ENCODE peak calls at places on chromosomes 16 and 17, in ten cellular contexts. X is NCI-H774, H is amniotic stem cell, N is GM23248, Y is SK-N-MC, E is stromal cell of bone marrow, S is ovary, D is uterus, U is cardiac septum, V is A549. T is an unnamed sample.

GRCh38 chr16:69327585-69328310 is 2.6 kb downstream of the PDF start:
- DNase-seq in V (no peak), U (no peak), X (no peak), H (no peak), Y (no peak), D (no peak), E (no peak), S (no peak), N (no peak), T (no peak)

GRCh38 chr17:40320771-40321501 is 12.0 kb downstream of the RARA start:
- DNase-seq in V (no peak), Y (no peak), S (peak), N (peak), D (peak), U (peak), H (no peak), E (no peak), X (no peak), T (no peak)

GRCh38 chr16:22813946-22814325 is at the start of gene HS3ST2:
- DNase-seq in U (no peak), N (peak), S (no peak), H (no peak), X (no peak), Y (no peak), E (no peak), D (peak), V (no peak), T (peak)

GRCh38 chr17:44122825-44123355 is 551 bp downstream of the HDAC5 start:
- DNase-seq in X (no peak), E (no peak), N (no peak), V (no peak), D (no peak), H (no peak), Y (no peak), U (no peak), S (no peak), T (no peak)

GRCh38 chr17:41308251-41308917 is 725 bp downstream of the KRTAP16-1 start:
- DNase-seq in D (no peak), V (no peak), Y (no peak), N (peak), S (no peak), X (peak), E (no peak), U (peak), H (no peak), T (no peak)

GRCh38 chr17:48960834-48961515 is 7.4 kb downstream of the GIP start:
- DNase-seq in V (no peak), S (no peak), N (peak), H (no peak), X (no peak), Y (no peak), D (no peak), E (no peak), U (no peak), T (peak)

GRCh38 chr16:79839851-79840321 is 239.3 kb upstream of the MAF start:
- DNase-seq in H (no peak), V (no peak), N (no peak), S (peak), Y (no peak), X (no peak), U (no peak), D (no peak), E (no peak), T (no peak)

GRCh38 chr17:30905742-30906100 is 317 bp downstream of the TEFM start:
- DNase-seq in X (no peak), V (peak), D (no peak), H (no peak), E (no peak), S (no peak), U (no peak), Y (no peak), N (peak), T (no peak)

GRCh38 chr16:11224096-11224893 is 31.7 kb downstream of the SOCS1 start:
- DNase-seq in Y (no peak), U (peak), H (no peak), E (no peak), S (no peak), V (no peak), X (no peak), D (peak), N (no peak), T (no peak)

GRCh38 chr17:75487351-75488070 is 27.8 kb downstream of the CASKIN2 start:
- DNase-seq in E (no peak), S (no peak), H (no peak), U (no peak), N (no peak), V (no peak), D (no peak), X (no peak), Y (no peak), T (no peak)

GRCh38 chr17:12546983-12547382 is 118.7 kb upstream of the MYOCD start:
- DNase-seq in X (no peak), S (no peak), Y (no peak), U (no peak), H (no peak), N (no peak), V (no peak), E (no peak), D (no peak), T (no peak)

GRCh38 chr17:28240688-28241340 is 78.2 kb upstream of the TMEM97 start:
- DNase-seq in Y (no peak), V (no peak), H (no peak), D (no peak), U (no peak), E (no peak), N (no peak), S (no peak), X (no peak), T (no peak)

GRCh38 chr17:8387914-8388651 is 5.1 kb upstream of the RPL26 start:
- DNase-seq in D (no peak), N (no peak), E (no peak), U (no peak), V (no peak), S (no peak), Y (no peak), X (no peak), H (no peak), T (no peak)

GRCh38 chr16:10979717-10980601 is 35.6 kb downstream of the CLEC16A start:
- DNase-seq in N (peak), S (peak), V (no peak), D (peak), U (no peak), E (no peak), Y (peak), H (no peak), X (no peak), T (no peak)

GRCh38 chr17:37067555-37068111 is 118.9 kb downstream of the AATF start:
- DNase-seq in N (peak), S (no peak), E (peak), Y (no peak), X (peak), D (no peak), U (no peak), V (peak), H (peak), T (peak)

GRCh38 chr16:75254359-75254837 is 3.0 kb upstream of the BCAR1 start:
- DNase-seq in H (no peak), U (no peak), X (no peak), D (peak), S (no peak), Y (no peak), E (no peak), N (peak), V (peak), T (no peak)

GRCh38 chr16:89197633-89198416 is 2.5 kb downstream of the SLC22A31 start:
- DNase-seq in S (no peak), U (no peak), N (no peak), V (no peak), H (no peak), X (no peak), D (no peak), E (no peak), Y (no peak), T (no peak)

GRCh38 chr17:58691701-58692238 is at the start of gene TEX14:
- DNase-seq in X (no peak), S (peak), D (peak), U (no peak), H (no peak), V (no peak), Y (no peak), N (no peak), E (no peak), T (no peak)

GRCh38 chr16:29742683-29743275 is 3.0 kb downstream of the C16orf54 start:
- DNase-seq in H (no peak), Y (no peak), X (no peak), S (no peak), N (no peak), E (no peak), D (no peak), U (no peak), V (no peak), T (no peak)

GRCh38 chr17:7018331-7018964 is 4.4 kb upstream of the BCL6B start:
- DNase-seq in D (peak), X (no peak), S (peak), E (no peak), H (no peak), Y (no peak), N (peak), V (no peak), U (no peak), T (no peak)

GRCh38 chr17:72476575-72476986 is 355.8 kb downstream of the SOX9 start:
- DNase-seq in U (no peak), X (no peak), S (no peak), H (no peak), Y (no peak), V (no peak), E (no peak), N (no peak), D (no peak), T (no peak)

GRCh38 chr17:5042152-5043022 is 7.2 kb upstream of the SLC52A1 start:
- DNase-seq in D (no peak), N (no peak), Y (no peak), X (no peak), U (no peak), H (no peak), E (no peak), V (no peak), S (no peak), T (no peak)

GRCh38 chr17:40371261-40371929 is 6.9 kb upstream of the GJD3 start:
- DNase-seq in S (no peak), N (no peak), E (no peak), V (no peak), U (no peak), Y (no peak), X (peak), D (no peak), H (no peak), T (no peak)

GRCh38 chr16:50102046-50102756 is 36.4 kb downstream of the HEATR3 start:
- DNase-seq in X (no peak), D (no peak), N (peak), E (peak), S (no peak), U (no peak), V (no peak), H (no peak), Y (no peak), T (no peak)

GRCh38 chr16:89565256-89565505 is 4.7 kb downstream of the RPL13 start:
- DNase-seq in V (no peak), H (no peak), E (no peak), X (no peak), S (no peak), N (no peak), U (no peak), Y (no peak), D (no peak), T (no peak)

GRCh38 chr17:39867084-39867890 is 715 bp upstream of the ZPBP2 start:
- DNase-seq in X (no peak), V (no peak), S (no peak), U (no peak), N (no peak), D (no peak), Y (no peak), H (no peak), E (no peak), T (no peak)

GRCh38 chr16:17509194-17509593 is 38.4 kb upstream of the XYLT1 start:
- DNase-seq in E (no peak), Y (no peak), X (no peak), V (no peak), H (no peak), N (no peak), U (no peak), S (no peak), D (no peak), T (no peak)

GRCh38 chr17:32281011-32281451 is 15.4 kb downstream of the RHBDL3 start:
- DNase-seq in D (peak), Y (no peak), S (no peak), V (no peak), N (no peak), X (peak), E (no peak), U (peak), H (no peak), T (peak)

GRCh38 chr17:63290784-63291183 is 155.3 kb downstream of the CYB561 start:
- DNase-seq in S (no peak), E (no peak), X (no peak), H (no peak), U (no peak), V (no peak), Y (no peak), N (no peak), D (no peak), T (no peak)

GRCh38 chr17:35084987-35085386 is 21.5 kb upstream of the RFFL start:
- DNase-seq in Y (no peak), N (peak), E (no peak), U (no peak), X (no peak), V (peak), H (no peak), D (no peak), S (no peak), T (no peak)

T was measured in BE2C.